ENCODE peak calls at places on chromosome 3, in six cellular contexts. One of them, this sample, is unnamed.
A peak's percentile ranks its signal among the peaks of the same experiment; 100 is the strongest.

GRCh38 chr3:168155207-168155785 is 59.6 kb upstream of the GOLIM4 start:
- DNase-seq in fibroblast of lung: no peak
- DNase-seq in uterus: no peak
- DNase-seq in CD8-positive, alpha-beta T cell: no peak
- DNase-seq in left ventricle myocardium inferior: no peak
- DNase-seq in heart left ventricle: no peak
- DNase-seq in this sample: no peak

GRCh38 chr3:58287354-58287753 is 18.7 kb upstream of the RPP14 start:
- DNase-seq in fibroblast of lung: no peak
- DNase-seq in uterus: no peak
- DNase-seq in CD8-positive, alpha-beta T cell: no peak
- DNase-seq in left ventricle myocardium inferior: no peak
- DNase-seq in heart left ventricle: no peak
- DNase-seq in this sample: no peak

GRCh38 chr3:126106336-126107202 is 22.6 kb upstream of the SLC41A3 start:
- DNase-seq in fibroblast of lung: no peak
- DNase-seq in uterus: no peak
- DNase-seq in CD8-positive, alpha-beta T cell: no peak
- DNase-seq in left ventricle myocardium inferior: peak; percentile 5
- DNase-seq in heart left ventricle: no peak
- DNase-seq in this sample: no peak

GRCh38 chr3:119644481-119644880 is 15.9 kb downstream of the POPDC2 start:
- DNase-seq in fibroblast of lung: no peak
- DNase-seq in uterus: no peak
- DNase-seq in CD8-positive, alpha-beta T cell: no peak
- DNase-seq in left ventricle myocardium inferior: no peak
- DNase-seq in heart left ventricle: no peak
- DNase-seq in this sample: no peak

GRCh38 chr3:156665296-156665695 is 9.1 kb upstream of the TIPARP start:
- DNase-seq in fibroblast of lung: peak; percentile 42
- DNase-seq in uterus: no peak
- DNase-seq in CD8-positive, alpha-beta T cell: no peak
- DNase-seq in left ventricle myocardium inferior: no peak
- DNase-seq in heart left ventricle: no peak
- DNase-seq in this sample: no peak

GRCh38 chr3:150097588-150097890 is 126.8 kb upstream of the PFN2 start:
- DNase-seq in fibroblast of lung: peak; percentile 84
- DNase-seq in uterus: no peak
- DNase-seq in CD8-positive, alpha-beta T cell: no peak
- DNase-seq in left ventricle myocardium inferior: no peak
- DNase-seq in heart left ventricle: no peak
- DNase-seq in this sample: no peak

GRCh38 chr3:157913751-157914150 is 192.5 kb downstream of the SHOX2 start:
- DNase-seq in fibroblast of lung: peak; percentile 2
- DNase-seq in uterus: no peak
- DNase-seq in CD8-positive, alpha-beta T cell: no peak
- DNase-seq in left ventricle myocardium inferior: no peak
- DNase-seq in heart left ventricle: no peak
- DNase-seq in this sample: no peak

GRCh38 chr3:136350132-136350531 is 100.0 kb downstream of the PCCB start:
- DNase-seq in fibroblast of lung: peak; percentile 93
- DNase-seq in uterus: peak; percentile 50
- DNase-seq in CD8-positive, alpha-beta T cell: no peak
- DNase-seq in left ventricle myocardium inferior: no peak
- DNase-seq in heart left ventricle: no peak
- DNase-seq in this sample: no peak

GRCh38 chr3:62601238-62601856 is 228.0 kb upstream of the FEZF2 start:
- DNase-seq in fibroblast of lung: peak; percentile 80
- DNase-seq in uterus: no peak
- DNase-seq in CD8-positive, alpha-beta T cell: no peak
- DNase-seq in left ventricle myocardium inferior: no peak
- DNase-seq in heart left ventricle: no peak
- DNase-seq in this sample: no peak

GRCh38 chr3:37171144-37171543 is 3.2 kb downstream of the LRRFIP2 start:
- DNase-seq in fibroblast of lung: no peak
- DNase-seq in uterus: no peak
- DNase-seq in CD8-positive, alpha-beta T cell: no peak
- DNase-seq in left ventricle myocardium inferior: peak; percentile 44
- DNase-seq in heart left ventricle: peak; percentile 74
- DNase-seq in this sample: no peak

GRCh38 chr3:68666409-68667193 is 265.7 kb downstream of the TAFA4 start:
- DNase-seq in fibroblast of lung: no peak
- DNase-seq in uterus: no peak
- DNase-seq in CD8-positive, alpha-beta T cell: no peak
- DNase-seq in left ventricle myocardium inferior: no peak
- DNase-seq in heart left ventricle: no peak
- DNase-seq in this sample: no peak

GRCh38 chr3:10192953-10193691 is 28.4 kb downstream of the IRAK2 start:
- DNase-seq in fibroblast of lung: peak; percentile 93
- DNase-seq in uterus: peak; percentile 38
- DNase-seq in CD8-positive, alpha-beta T cell: peak; percentile 58
- DNase-seq in left ventricle myocardium inferior: no peak
- DNase-seq in heart left ventricle: no peak
- DNase-seq in this sample: peak; percentile 49

GRCh38 chr3:120111898-120112297 is 17.7 kb upstream of the GSK3B start:
- DNase-seq in fibroblast of lung: no peak
- DNase-seq in uterus: no peak
- DNase-seq in CD8-positive, alpha-beta T cell: no peak
- DNase-seq in left ventricle myocardium inferior: no peak
- DNase-seq in heart left ventricle: no peak
- DNase-seq in this sample: no peak

GRCh38 chr3:99384596-99384995 is 253.8 kb upstream of the COL8A1 start:
- DNase-seq in fibroblast of lung: peak; percentile 39
- DNase-seq in uterus: no peak
- DNase-seq in CD8-positive, alpha-beta T cell: no peak
- DNase-seq in left ventricle myocardium inferior: no peak
- DNase-seq in heart left ventricle: no peak
- DNase-seq in this sample: no peak

GRCh38 chr3:95302044-95302443 is 1239.2 kb downstream of the NSUN3 start:
- DNase-seq in fibroblast of lung: peak; percentile 66
- DNase-seq in uterus: no peak
- DNase-seq in CD8-positive, alpha-beta T cell: no peak
- DNase-seq in left ventricle myocardium inferior: no peak
- DNase-seq in heart left ventricle: no peak
- DNase-seq in this sample: no peak

GRCh38 chr3:157336252-157337009 is 100.2 kb upstream of the PTX3 start:
- DNase-seq in fibroblast of lung: no peak
- DNase-seq in uterus: no peak
- DNase-seq in CD8-positive, alpha-beta T cell: no peak
- DNase-seq in left ventricle myocardium inferior: no peak
- DNase-seq in heart left ventricle: no peak
- DNase-seq in this sample: no peak

GRCh38 chr3:22245817-22246583 is 495.0 kb upstream of the ZNF385D start:
- DNase-seq in fibroblast of lung: no peak
- DNase-seq in uterus: no peak
- DNase-seq in CD8-positive, alpha-beta T cell: no peak
- DNase-seq in left ventricle myocardium inferior: no peak
- DNase-seq in heart left ventricle: no peak
- DNase-seq in this sample: no peak

GRCh38 chr3:69882560-69882959 is 117.0 kb upstream of the SAMMSON start:
- DNase-seq in fibroblast of lung: no peak
- DNase-seq in uterus: no peak
- DNase-seq in CD8-positive, alpha-beta T cell: no peak
- DNase-seq in left ventricle myocardium inferior: no peak
- DNase-seq in heart left ventricle: no peak
- DNase-seq in this sample: no peak

GRCh38 chr3:195258449-195259145 is 12.4 kb downstream of the XXYLT1 start:
- DNase-seq in fibroblast of lung: no peak
- DNase-seq in uterus: no peak
- DNase-seq in CD8-positive, alpha-beta T cell: no peak
- DNase-seq in left ventricle myocardium inferior: no peak
- DNase-seq in heart left ventricle: no peak
- DNase-seq in this sample: no peak
- H3K4me3 ChIP-seq in fibroblast of lung: no peak overlapping the region
- H3K4me3 ChIP-seq in uterus: peak overlapping the region; percentile 59
- H3K4me3 ChIP-seq in CD8-positive, alpha-beta T cell: no peak overlapping the region
- H3K4me3 ChIP-seq in left ventricle myocardium inferior: peak overlapping the region; percentile 79
- H3K4me3 ChIP-seq in heart left ventricle: no peak overlapping the region
- H3K4me3 ChIP-seq in this sample: peak overlapping the region; percentile 66

GRCh38 chr3:152461460-152461859 is 192.7 kb downstream of the MBNL1 start:
- DNase-seq in fibroblast of lung: no peak
- DNase-seq in uterus: no peak
- DNase-seq in CD8-positive, alpha-beta T cell: no peak
- DNase-seq in left ventricle myocardium inferior: no peak
- DNase-seq in heart left ventricle: no peak
- DNase-seq in this sample: no peak
- H3K4me1 ChIP-seq in fibroblast of lung: no peaks in the 10 kb centered on the region
- H3K4me1 ChIP-seq in uterus: no peaks in the 10 kb centered on the region
- H3K4me1 ChIP-seq in CD8-positive, alpha-beta T cell: peaks cover 6% of the 10 kb centered on the region
- H3K4me1 ChIP-seq in left ventricle myocardium inferior: peaks cover 48% of the 10 kb centered on the region
- H3K4me1 ChIP-seq in heart left ventricle: peaks cover 4% of the 10 kb centered on the region
- H3K4me1 ChIP-seq in this sample: no peaks in the 10 kb centered on the region

GRCh38 chr3:131082246-131082645 is 55.6 kb downstream of the NEK11 start:
- DNase-seq in fibroblast of lung: no peak
- DNase-seq in uterus: no peak
- DNase-seq in CD8-positive, alpha-beta T cell: no peak
- DNase-seq in left ventricle myocardium inferior: no peak
- DNase-seq in heart left ventricle: no peak
- DNase-seq in this sample: no peak
- H3K27me3 ChIP-seq in fibroblast of lung: no peaks in the 10 kb centered on the region
- H3K27me3 ChIP-seq in uterus: no peaks in the 10 kb centered on the region
- H3K27me3 ChIP-seq in CD8-positive, alpha-beta T cell: no peaks in the 10 kb centered on the region
- H3K27me3 ChIP-seq in left ventricle myocardium inferior: no peaks in the 10 kb centered on the region
- H3K27me3 ChIP-seq in heart left ventricle: no peaks in the 10 kb centered on the region
- H3K27me3 ChIP-seq in this sample: no peaks in the 10 kb centered on the region

GRCh38 chr3:170361711-170362110 is 4.2 kb downstream of the SKIL start:
- DNase-seq in fibroblast of lung: no peak
- DNase-seq in uterus: no peak
- DNase-seq in CD8-positive, alpha-beta T cell: no peak
- DNase-seq in left ventricle myocardium inferior: no peak
- DNase-seq in heart left ventricle: no peak
- DNase-seq in this sample: no peak

GRCh38 chr3:170360916-170361315 is 3.4 kb downstream of the SKIL start:
- DNase-seq in fibroblast of lung: peak; percentile 39
- DNase-seq in uterus: no peak
- DNase-seq in CD8-positive, alpha-beta T cell: no peak
- DNase-seq in left ventricle myocardium inferior: no peak
- DNase-seq in heart left ventricle: no peak
- DNase-seq in this sample: no peak

GRCh38 chr3:170359178-170359704 is 1.7 kb downstream of the SKIL start:
- DNase-seq in fibroblast of lung: no peak
- DNase-seq in uterus: no peak
- DNase-seq in CD8-positive, alpha-beta T cell: no peak
- DNase-seq in left ventricle myocardium inferior: no peak
- DNase-seq in heart left ventricle: no peak
- DNase-seq in this sample: no peak

GRCh38 chr3:170357920-170358854 is 672 bp downstream of the SKIL start:
- DNase-seq in fibroblast of lung: peak; percentile 69
- DNase-seq in uterus: peak; percentile 82
- DNase-seq in CD8-positive, alpha-beta T cell: peak; percentile 86
- DNase-seq in left ventricle myocardium inferior: peak; percentile 84
- DNase-seq in heart left ventricle: peak; percentile 87
- DNase-seq in this sample: peak; percentile 82

GRCh38 chr3:170360476-170360875 is 3.0 kb downstream of the SKIL start:
- DNase-seq in fibroblast of lung: peak; percentile 45
- DNase-seq in uterus: no peak
- DNase-seq in CD8-positive, alpha-beta T cell: no peak
- DNase-seq in left ventricle myocardium inferior: no peak
- DNase-seq in heart left ventricle: no peak
- DNase-seq in this sample: no peak
- H3K4me3 ChIP-seq in fibroblast of lung: peak overlapping the region; percentile 81
- H3K4me3 ChIP-seq in uterus: no peak overlapping the region
- H3K4me3 ChIP-seq in CD8-positive, alpha-beta T cell: no peak overlapping the region
- H3K4me3 ChIP-seq in left ventricle myocardium inferior: peak overlapping the region; percentile 91
- H3K4me3 ChIP-seq in heart left ventricle: peak overlapping the region; percentile 98
- H3K4me3 ChIP-seq in this sample: no peak overlapping the region

DNA sequence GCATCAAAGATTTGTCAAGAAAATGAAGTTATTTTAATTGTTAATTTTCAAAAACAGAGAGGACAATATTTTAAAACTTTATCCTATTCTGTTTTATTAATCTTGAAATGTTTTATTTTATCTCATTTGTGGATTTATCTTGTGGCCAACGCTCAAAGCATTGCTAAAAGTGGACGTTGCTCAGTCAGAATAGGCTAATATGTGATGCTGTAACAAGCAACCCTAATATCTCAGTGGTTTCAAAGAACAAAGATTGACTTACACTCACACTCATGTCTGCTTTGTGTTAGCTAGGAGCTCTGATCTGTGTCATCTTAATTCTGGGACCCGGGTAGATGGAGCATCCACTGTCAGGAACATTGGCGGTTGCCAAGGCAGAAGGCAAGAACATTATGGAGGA is 86.0 kb upstream of the PLCL2 start:
- DNase-seq in fibroblast of lung: no peak
- DNase-seq in uterus: no peak
- DNase-seq in CD8-positive, alpha-beta T cell: no peak
- DNase-seq in left ventricle myocardium inferior: no peak
- DNase-seq in heart left ventricle: no peak
- DNase-seq in this sample: no peak
- H3K4me1 ChIP-seq in fibroblast of lung: no peaks in the 10 kb centered on the region
- H3K4me1 ChIP-seq in uterus: no peaks in the 10 kb centered on the region
- H3K4me1 ChIP-seq in CD8-positive, alpha-beta T cell: peaks cover 17% of the 10 kb centered on the region
- H3K4me1 ChIP-seq in left ventricle myocardium inferior: peaks cover 28% of the 10 kb centered on the region
- H3K4me1 ChIP-seq in heart left ventricle: no peaks in the 10 kb centered on the region
- H3K4me1 ChIP-seq in this sample: no peaks in the 10 kb centered on the region

GRCh38 chr3:53694648-53695356 is 151.4 kb downstream of the CHDH start:
- DNase-seq in fibroblast of lung: no peak
- DNase-seq in uterus: no peak
- DNase-seq in CD8-positive, alpha-beta T cell: no peak
- DNase-seq in left ventricle myocardium inferior: no peak
- DNase-seq in heart left ventricle: no peak
- DNase-seq in this sample: no peak

GRCh38 chr3:53694051-53694450 is 152.2 kb downstream of the CHDH start:
- DNase-seq in fibroblast of lung: no peak
- DNase-seq in uterus: no peak
- DNase-seq in CD8-positive, alpha-beta T cell: no peak
- DNase-seq in left ventricle myocardium inferior: no peak
- DNase-seq in heart left ventricle: no peak
- DNase-seq in this sample: no peak

GRCh38 chr3:53691885-53692284 is 154.3 kb downstream of the CHDH start:
- DNase-seq in fibroblast of lung: no peak
- DNase-seq in uterus: no peak
- DNase-seq in CD8-positive, alpha-beta T cell: no peak
- DNase-seq in left ventricle myocardium inferior: no peak
- DNase-seq in heart left ventricle: no peak
- DNase-seq in this sample: no peak

GRCh38 chr3:53690521-53690920 is 155.7 kb downstream of the CHDH start:
- DNase-seq in fibroblast of lung: no peak
- DNase-seq in uterus: no peak
- DNase-seq in CD8-positive, alpha-beta T cell: no peak
- DNase-seq in left ventricle myocardium inferior: no peak
- DNase-seq in heart left ventricle: no peak
- DNase-seq in this sample: no peak

DNA sequence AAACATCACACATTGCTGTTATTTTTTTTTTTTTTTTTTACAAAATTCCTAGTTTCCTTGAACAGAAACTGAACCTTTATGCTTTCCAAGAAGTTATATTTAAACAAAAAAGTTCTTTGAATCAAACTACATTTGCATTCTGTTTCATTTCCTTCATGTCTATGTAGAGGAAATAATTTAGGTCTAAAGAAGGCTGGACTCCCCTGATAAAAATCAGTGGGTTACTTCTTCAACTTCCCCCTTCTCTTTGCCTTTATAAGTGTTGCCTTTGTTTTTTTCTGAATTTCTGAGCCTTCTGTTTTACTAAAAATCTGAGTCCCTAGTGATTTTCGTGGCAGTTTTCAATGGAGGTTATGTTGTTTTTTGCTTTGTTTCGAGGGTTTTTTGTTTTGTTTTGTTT is 152.8 kb downstream of the CHDH start:
- DNase-seq in fibroblast of lung: no peak
- DNase-seq in uterus: no peak
- DNase-seq in CD8-positive, alpha-beta T cell: no peak
- DNase-seq in left ventricle myocardium inferior: no peak
- DNase-seq in heart left ventricle: no peak
- DNase-seq in this sample: no peak
- H3K27me3 ChIP-seq in fibroblast of lung: no peaks in the 10 kb centered on the region
- H3K27me3 ChIP-seq in uterus: no peaks in the 10 kb centered on the region
- H3K27me3 ChIP-seq in CD8-positive, alpha-beta T cell: no peaks in the 10 kb centered on the region
- H3K27me3 ChIP-seq in left ventricle myocardium inferior: peaks cover 13% of the 10 kb centered on the region
- H3K27me3 ChIP-seq in heart left ventricle: no peaks in the 10 kb centered on the region
- H3K27me3 ChIP-seq in this sample: no peaks in the 10 kb centered on the region

This sample was measured in BE2C.